ENCODE peak calls at places on chromosomes 3 and 15, in seven cellular contexts. A, E, B, P, L, F and V are unnamed samples.

GRCh38 chr15:88834211-88834812 is 31.1 kb downstream of the ACAN start:
- DNase-seq in P (peak; percentile 48), B (peak; percentile 10), E (no peak), L (no peak), F (peak; percentile 60), A (peak; percentile 3), V (peak; percentile 45)

GRCh38 chr3:50660386-50660785 is 14.3 kb upstream of the DOCK3 start:
- DNase-seq in F (no peak), E (no peak), P (no peak), B (no peak), L (no peak), A (no peak), V (no peak)

GRCh38 chr3:143897558-143898305 is 49.5 kb upstream of the SLC9A9 start:
- DNase-seq in A (peak; percentile 29), L (no peak), F (no peak), E (no peak), B (no peak), P (no peak), V (no peak)

GRCh38 chr3:65659396-65659795 is 379.3 kb downstream of the MAGI1 start:
- DNase-seq in E (no peak), A (no peak), B (no peak), L (no peak), F (no peak), P (no peak), V (no peak)

GRCh38 chr3:68972358-68972979 is 40.1 kb upstream of the TAFA4 start:
- DNase-seq in F (peak; percentile 46), A (peak; percentile 62), B (peak; percentile 6), L (peak; percentile 67), E (peak; percentile 72), P (peak; percentile 46), V (peak; percentile 47)

GRCh38 chr15:35067501-35068347 is 17.4 kb downstream of the NANOGP8 start:
- DNase-seq in P (no peak), B (no peak), E (no peak), L (no peak), F (no peak), A (no peak), V (no peak)

GRCh38 chr3:132231633-132232032 is 85.6 kb upstream of the ACP3 start:
- DNase-seq in L (no peak), E (no peak), P (no peak), A (no peak), F (peak; percentile 4), B (no peak), V (peak; percentile 57)

GRCh38 chr3:151460774-151461450 is at the start of gene IGSF10:
- DNase-seq in E (no peak), B (no peak), A (no peak), L (no peak), P (no peak), F (no peak), V (no peak)

GRCh38 chr15:29665441-29665985 is 156.8 kb downstream of the TJP1 start:
- DNase-seq in E (no peak), B (no peak), A (no peak), P (no peak), F (no peak), L (no peak), V (no peak)

GRCh38 chr3:49937081-49937480 is 2.9 kb upstream of the RBM6 start:
- DNase-seq in P (no peak), E (no peak), A (no peak), L (no peak), B (no peak), F (no peak), V (no peak)

GRCh38 chr15:37973856-37974255 is 39.4 kb downstream of the TMCO5A start:
- DNase-seq in E (no peak), A (no peak), P (no peak), F (no peak), L (no peak), B (no peak), V (peak; percentile 23)

GRCh38 chr15:51600114-51600513 is 22.5 kb downstream of the DMXL2 start:
- DNase-seq in L (no peak), E (no peak), P (no peak), A (no peak), F (no peak), B (no peak), V (peak; percentile 78)

GRCh38 chr3:60920519-60920918 is 330.7 kb downstream of the FHIT start:
- DNase-seq in L (no peak), A (no peak), P (no peak), F (no peak), B (no peak), E (no peak), V (no peak)

GRCh38 chr15:95715919-95716318 is 614.6 kb upstream of the NR2F2 start:
- DNase-seq in P (no peak), F (no peak), E (no peak), A (no peak), L (no peak), B (no peak), V (no peak)

GRCh38 chr3:3170998-3171397 is 8.5 kb downstream of the CRBN start:
- DNase-seq in P (no peak), L (no peak), A (peak; percentile 25), E (peak; percentile 7), F (peak; percentile 6), B (no peak), V (peak; percentile 58)

GRCh38 chr3:37256447-37256846 is 82.1 kb upstream of the LRRFIP2 start:
- DNase-seq in A (no peak), L (no peak), B (no peak), E (no peak), F (no peak), P (no peak), V (peak; percentile 26)

GRCh38 chr3:127053026-127053425 is 70.1 kb downstream of the PLXNA1 start:
- DNase-seq in L (no peak), F (no peak), B (no peak), E (no peak), P (no peak), A (no peak), V (no peak)

GRCh38 chr3:177425042-177425441 is 227.8 kb upstream of the TBL1XR1 start:
- DNase-seq in A (no peak), B (no peak), P (no peak), L (no peak), F (no peak), E (no peak), V (no peak)

GRCh38 chr15:78640527-78640839 is 527 bp downstream of the CHRNB4 start:
- DNase-seq in B (no peak), E (no peak), L (no peak), F (no peak), A (no peak), P (no peak), V (no peak)

GRCh38 chr15:79171320-79172031 is 80.9 kb upstream of the RASGRF1 start:
- DNase-seq in L (peak; percentile 20), E (no peak), F (no peak), P (peak; percentile 14), B (no peak), A (no peak), V (no peak)

GRCh38 chr15:96789999-96790398 is 459.5 kb downstream of the NR2F2 start:
- DNase-seq in L (no peak), E (no peak), A (peak; percentile 0), F (no peak), P (no peak), B (no peak), V (no peak)